ENCODE peak calls at places on chromosomes 6 and 20, in seven cellular contexts. W is heart right ventricle; N is heart left ventricle; M is CD8-positive, alpha-beta T cell; G is lung; F is thyroid gland; K is transverse colon. H is an unnamed sample.

GRCh38 chr6:170093276-170093657 is 197.6 kb downstream of the DLL1 start:
- DNase-seq in W (no peak), N (no peak), M (no peak), G (no peak), F (no peak), K (no peak), H (no peak)

GRCh38 chr6:135985471-135985870 is 134.0 kb downstream of the PDE7B start:
- DNase-seq in W (no peak), N (no peak), M (no peak), G (no peak), F (no peak), K (no peak), H (no peak)

GRCh38 chr6:111263837-111264236 is 176.5 kb downstream of the SLC16A10 start:
- DNase-seq in W (no peak), N (no peak), M (no peak), G (no peak), F (no peak), K (no peak), H (no peak)

GRCh38 chr6:33975631-33976424 is 170.1 kb downstream of the GRM4 start:
- DNase-seq in W (no peak), N (no peak), M (no peak), G (no peak), F (no peak), K (no peak), H (peak)

GRCh38 chr6:157721431-157722229 is 101.4 kb upstream of the SNX9 start:
- DNase-seq in W (no peak), N (no peak), M (no peak), G (no peak), F (no peak), K (no peak), H (no peak)

GRCh38 chr6:35936960-35937359 is 16.1 kb upstream of the SRPK1 start:
- DNase-seq in W (no peak), N (no peak), M (no peak), G (no peak), F (no peak), K (no peak), H (no peak)

GRCh38 chr6:113184291-113184690 is 672.9 kb upstream of the MARCKS start:
- DNase-seq in W (no peak), N (no peak), M (no peak), G (no peak), F (no peak), K (no peak), H (no peak)

GRCh38 chr6:44064089-44064947 is 62.9 kb downstream of the MRPL14 start:
- DNase-seq in W (no peak), N (peak), M (no peak), G (peak), F (no peak), K (peak), H (peak)

GRCh38 chr6:18016133-18016532 is 28.7 kb upstream of the KIF13A start:
- DNase-seq in W (no peak), N (no peak), M (no peak), G (no peak), F (no peak), K (no peak), H (no peak)

GRCh38 chr6:159582736-159583135 is 110.3 kb downstream of the SOD2 start:
- DNase-seq in W (no peak), N (no peak), M (no peak), G (no peak), F (no peak), K (no peak), H (no peak)

GRCh38 chr6:167120557-167121030 is 2.3 kb upstream of the CCR6 start:
- DNase-seq in W (no peak), N (no peak), M (no peak), G (no peak), F (no peak), K (no peak), H (no peak)
- H3K27ac ChIP-seq in W (no peak), N (no peak), M (no peak), G (no peak), F (no peak), K (peak), H (no peak)

GRCh38 chr20:38883081-38883980 is 42.9 kb upstream of the FAM83D start:
- DNase-seq in W (peak), N (peak), M (peak), G (no peak), F (no peak), K (no peak), H (peak)
- H3K27ac ChIP-seq in W (no peak), N (no peak), M (no peak), G (no peak), F (no peak), K (no peak), H (no peak)

DNA sequence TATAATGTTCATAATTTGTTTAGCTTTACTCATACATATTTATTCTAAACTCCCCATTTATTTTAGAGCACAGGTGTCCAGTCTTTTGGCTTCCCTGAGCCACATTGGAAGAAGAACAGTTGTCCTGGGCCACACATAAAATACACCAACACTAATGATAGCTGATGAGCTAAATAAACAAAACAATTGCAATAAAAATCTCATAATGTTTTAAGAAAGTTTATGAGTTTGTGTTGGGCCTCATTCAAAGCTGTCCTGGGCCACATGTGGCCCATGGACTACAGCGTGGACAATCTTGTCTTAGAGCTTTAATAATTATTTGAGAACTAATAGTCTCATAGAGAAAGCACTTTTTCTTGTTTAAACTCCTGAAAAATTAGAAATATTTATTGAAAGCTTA is 131.3 kb downstream of the MYO6 start:
- DNase-seq in W (no peak), N (no peak), M (no peak), G (no peak), F (no peak), K (no peak), H (no peak)
- H3K27ac ChIP-seq in W (no peak), N (no peak), M (no peak), G (no peak), F (no peak), K (no peak), H (no peak)

DNA sequence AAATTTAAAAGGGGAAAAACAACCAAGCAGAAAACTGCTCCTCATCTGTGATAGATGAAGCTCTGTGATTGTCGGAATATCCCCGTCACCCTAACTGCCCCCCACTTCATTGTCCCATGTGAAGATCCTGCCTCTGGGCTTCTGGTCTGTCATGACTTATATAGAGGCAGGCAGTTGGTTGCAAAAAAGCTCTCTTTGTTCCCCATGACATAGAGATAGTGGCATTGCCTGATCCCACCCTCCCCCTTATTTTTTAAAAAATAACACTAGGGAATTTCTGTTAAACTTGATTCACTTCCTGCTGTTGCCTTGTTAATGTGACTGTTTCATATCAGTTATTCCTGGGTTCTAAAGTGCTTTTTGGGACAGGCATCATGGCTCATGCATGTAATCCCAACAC is 203.1 kb downstream of the JARID2 start:
- DNase-seq in W (no peak), N (no peak), M (no peak), G (no peak), F (no peak), K (no peak), H (no peak)
- H3K27ac ChIP-seq in W (no peak), N (no peak), M (no peak), G (no peak), F (no peak), K (no peak), H (peak)

DNA sequence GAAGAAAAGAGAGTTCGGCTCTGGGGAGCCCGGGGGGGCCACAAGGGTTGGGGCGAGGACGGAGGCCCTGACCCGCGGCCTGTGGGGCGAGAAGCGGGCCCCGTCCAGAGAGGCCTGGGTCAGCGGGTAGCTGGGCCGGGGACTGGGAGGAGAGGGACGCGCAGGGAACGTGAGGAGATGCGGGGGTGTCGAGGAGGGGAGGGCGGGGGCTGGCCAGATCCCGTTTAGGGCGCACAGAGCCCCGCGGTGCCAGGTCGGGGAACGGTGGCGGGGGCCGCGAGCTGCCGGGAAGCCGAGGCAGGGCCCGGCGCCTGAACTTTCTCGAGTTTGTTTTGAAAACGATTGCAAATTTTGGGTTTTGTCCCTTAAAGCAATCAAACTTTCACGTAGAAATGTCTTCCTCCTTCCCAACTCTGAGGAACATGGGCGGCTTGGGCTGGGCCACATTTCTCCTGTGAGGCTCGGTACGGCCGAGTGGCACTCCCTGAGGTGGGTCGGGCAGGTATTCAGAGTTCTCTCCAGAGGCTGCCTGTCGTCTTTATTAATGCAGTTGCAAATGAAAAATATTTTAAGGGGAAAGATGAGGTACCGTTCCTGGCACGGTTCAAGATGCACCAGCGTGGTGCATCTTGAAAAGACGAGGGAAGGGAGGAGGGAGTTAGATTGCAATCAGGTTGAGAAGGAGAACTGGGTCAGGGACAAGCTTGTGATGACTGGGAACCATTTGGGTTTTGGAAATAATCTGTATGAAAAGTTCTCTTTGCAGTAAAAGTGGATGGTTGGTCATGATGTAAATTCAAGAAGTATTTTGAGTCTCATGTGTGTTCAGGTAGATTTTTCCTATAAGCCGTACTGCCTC is 972 bp downstream of the RNF8 start:
- DNase-seq in W (peak), N (no peak), M (peak), G (no peak), F (peak), K (peak), H (peak)
- H3K27ac ChIP-seq in W (no peak), N (peak), M (peak), G (no peak), F (no peak), K (peak), H (peak)

GRCh38 chr20:47776639-47777038 is 8.6 kb downstream of the SULF2 start:
- DNase-seq in W (no peak), N (no peak), M (no peak), G (no peak), F (no peak), K (no peak), H (no peak)

GRCh38 chr20:47775039-47775438 is 10.2 kb downstream of the SULF2 start:
- DNase-seq in W (no peak), N (no peak), M (no peak), G (no peak), F (no peak), K (no peak), H (no peak)

GRCh38 chr20:47773381-47773786 is 11.9 kb downstream of the SULF2 start:
- DNase-seq in W (peak), N (peak), M (no peak), G (no peak), F (no peak), K (peak), H (peak)

GRCh38 chr20:47777220-47777619 is 8.1 kb downstream of the SULF2 start:
- DNase-seq in W (no peak), N (no peak), M (no peak), G (no peak), F (no peak), K (no peak), H (no peak)

GRCh38 chr20:47774081-47774777 is 11.1 kb downstream of the SULF2 start:
- DNase-seq in W (no peak), N (peak), M (no peak), G (no peak), F (no peak), K (peak), H (peak)
- H3K27ac ChIP-seq in W (peak), N (peak), M (no peak), G (peak), F (peak), K (peak), H (peak)

GRCh38 chr20:1327827-1328679 is 886 bp downstream of the SDCBP2 start:
- DNase-seq in W (no peak), N (no peak), M (peak), G (peak), F (peak), K (peak), H (peak)
- H3K27ac ChIP-seq in W (peak), N (peak), M (no peak), G (peak), F (peak), K (peak), H (peak)

GRCh38 chr6:147534116-147534865 is 25.8 kb downstream of the SAMD5 start:
- DNase-seq in W (no peak), N (no peak), M (no peak), G (no peak), F (no peak), K (no peak), H (no peak)

GRCh38 chr6:147531321-147531720 is 22.8 kb downstream of the SAMD5 start:
- DNase-seq in W (no peak), N (no peak), M (no peak), G (no peak), F (no peak), K (no peak), H (no peak)

GRCh38 chr6:147528511-147529145 is 20.1 kb downstream of the SAMD5 start:
- DNase-seq in W (no peak), N (no peak), M (no peak), G (no peak), F (no peak), K (no peak), H (no peak)

GRCh38 chr6:147525519-147526209 is 17.2 kb downstream of the SAMD5 start:
- DNase-seq in W (no peak), N (no peak), M (no peak), G (no peak), F (no peak), K (no peak), H (no peak)

GRCh38 chr6:147530132-147531060 is 21.9 kb downstream of the SAMD5 start:
- DNase-seq in W (no peak), N (no peak), M (no peak), G (no peak), F (no peak), K (peak), H (no peak)
- H3K27ac ChIP-seq in W (no peak), N (no peak), M (no peak), G (no peak), F (no peak), K (peak), H (no peak)

DNA sequence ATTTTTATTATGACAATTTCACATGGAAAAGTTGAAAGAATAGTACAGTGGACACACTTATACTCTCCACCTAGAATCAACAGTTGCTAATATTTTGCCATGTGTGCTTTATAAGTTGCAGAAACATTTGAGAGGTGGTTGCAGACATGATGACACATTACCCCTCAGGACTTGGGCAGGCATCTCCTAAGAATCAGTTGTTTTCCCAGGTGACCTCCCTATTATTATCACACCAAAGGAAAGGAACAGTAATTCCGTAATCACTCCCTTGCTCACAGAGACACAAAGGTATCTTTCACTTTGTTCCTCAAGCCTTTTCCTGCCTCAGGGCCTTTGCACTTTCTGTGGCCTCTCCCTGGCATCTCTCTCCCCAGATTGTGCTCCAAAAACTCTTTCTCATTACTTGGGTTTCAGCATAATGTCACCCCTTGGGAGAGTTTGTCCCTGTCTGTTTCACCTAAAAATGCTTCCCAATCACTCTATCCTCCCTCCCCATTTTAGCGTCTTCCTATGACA is 5.9 kb upstream of the SULF2 start:
- DNase-seq in W (no peak), N (no peak), M (no peak), G (no peak), F (no peak), K (no peak), H (no peak)
- H3K27ac ChIP-seq in W (no peak), N (no peak), M (no peak), G (no peak), F (no peak), K (peak), H (no peak)